ENCODE peak calls at places on chromosome 13, in four cellular contexts. R, W, A and Z are unnamed samples.
A peak's percentile ranks its signal among the peaks of the same experiment; 100 is the strongest.

GRCh38 chr13:43822969-43823368 is 36.2 kb upstream of the ENOX1 start:
- DNase-seq in R (no peak), W (no peak), A (no peak), Z (no peak)

GRCh38 chr13:106507560-106508274 is 27.7 kb downstream of the EFNB2 start:
- DNase-seq in R (no peak), W (no peak), A (peak; percentile 24), Z (no peak)

GRCh38 chr13:23718916-23719470 is 148.8 kb downstream of the TNFRSF19 start:
- DNase-seq in R (no peak), W (no peak), A (no peak), Z (no peak)

GRCh38 chr13:113192902-113193301 is 15.6 kb downstream of the PCID2 start:
- DNase-seq in R (no peak), W (no peak), A (no peak), Z (no peak)

GRCh38 chr13:28655566-28655965 is 3.4 kb upstream of the POMP start:
- DNase-seq in R (no peak), W (no peak), A (no peak), Z (no peak)

GRCh38 chr13:99357149-99357596 is 50.0 kb upstream of the GPR183 start:
- DNase-seq in R (no peak), W (no peak), A (no peak), Z (peak; percentile 45)

GRCh38 chr13:110425444-110425780 is 118.3 kb downstream of the COL4A2 start:
- DNase-seq in R (no peak), W (no peak), A (no peak), Z (no peak)

GRCh38 chr13:49053899-49054298 is 78.2 kb downstream of the FNDC3A start:
- DNase-seq in R (no peak), W (no peak), A (no peak), Z (no peak)

GRCh38 chr13:98877466-98877865 is 100.4 kb downstream of the DOCK9 start:
- DNase-seq in R (no peak), W (no peak), A (no peak), Z (no peak)

GRCh38 chr13:100301418-100301817 is 212.5 kb downstream of the PCCA start:
- DNase-seq in R (no peak), W (no peak), A (no peak), Z (no peak)

GRCh38 chr13:80399340-80400163 is 58.6 kb upstream of the SPRY2 start:
- DNase-seq in R (no peak), W (peak; percentile 80), A (peak; percentile 10), Z (no peak)

GRCh38 chr13:28558126-28558525 is 63.2 kb upstream of the FLT1 start:
- DNase-seq in R (no peak), W (no peak), A (no peak), Z (no peak)

GRCh38 chr13:20703785-20704458 is 423 bp downstream of the IL17D start:
- DNase-seq in R (peak; percentile 68), W (peak; percentile 88), A (peak; percentile 94), Z (peak; percentile 97)

GRCh38 chr13:33340631-33341030 is 55.1 kb upstream of the STARD13 start:
- DNase-seq in R (no peak), W (no peak), A (no peak), Z (no peak)

GRCh38 chr13:100594731-100595130 is 6.1 kb upstream of the GGACT start:
- DNase-seq in R (no peak), W (no peak), A (peak; percentile 63), Z (no peak)

GRCh38 chr13:39612023-39612637 is 9.1 kb upstream of the LHFPL6 start:
- DNase-seq in R (no peak), W (peak; percentile 64), A (peak; percentile 82), Z (peak; percentile 49)

GRCh38 chr13:65724261-65724660 is 1505.9 kb downstream of the PCDH9 start:
- DNase-seq in R (no peak), W (no peak), A (no peak), Z (no peak)

GRCh38 chr13:47628666-47629065 is 372.4 kb downstream of the SUCLA2 start:
- DNase-seq in R (no peak), W (no peak), A (no peak), Z (no peak)

GRCh38 chr13:96020155-96020575 is 33.0 kb downstream of the UGGT2 start:
- DNase-seq in R (no peak), W (peak; percentile 29), A (peak; percentile 79), Z (peak; percentile 54)

GRCh38 chr13:97849305-97849704 is 104.2 kb upstream of the IPO5 start:
- DNase-seq in R (no peak), W (no peak), A (peak; percentile 20), Z (no peak)

GRCh38 chr13:52760078-52760477 is 20.5 kb upstream of the CNMD start:
- DNase-seq in R (no peak), W (no peak), A (no peak), Z (no peak)

GRCh38 chr13:37595162-37595561 is 3.4 kb downstream of the POSTN start:
- DNase-seq in R (no peak), W (no peak), A (no peak), Z (no peak)

GRCh38 chr13:114099191-114099590 is 33.2 kb downstream of the RASA3 start:
- DNase-seq in R (peak; percentile 83), W (peak; percentile 33), A (peak; percentile 60), Z (no peak)

GRCh38 chr13:28347456-28348371 is 147.2 kb downstream of the FLT1 start:
- DNase-seq in R (no peak), W (no peak), A (no peak), Z (no peak)